ENCODE peak calls at places on chromosomes 4 and X, in ten cellular contexts. One of them, this sample, is unnamed. For H3K27me3, the result is how much of the 10 kb centered on the place peaks cover.

GRCh38 chr4:51858605-51859211 is 15.8 kb downstream of the DCUN1D4 start:
- DNase-seq in bronchial epithelial cell: no peak
- DNase-seq in testis: no peak
- DNase-seq in ovary: no peak
- DNase-seq in CD4-positive, alpha-beta T cell: no peak
- DNase-seq in MM.1S: no peak
- DNase-seq in AG04450: no peak
- DNase-seq in BJ: no peak
- DNase-seq in neural progenitor cell: no peak
- DNase-seq in body of pancreas: no peak
- DNase-seq in this sample: no peak

GRCh38 chr4:69322055-69322454 is 41.8 kb downstream of the UGT2B28 start:
- DNase-seq in ovary: no peak
- DNase-seq in neural progenitor cell: no peak
- DNase-seq in testis: no peak
- DNase-seq in AG04450: no peak
- DNase-seq in BJ: no peak
- DNase-seq in CD4-positive, alpha-beta T cell: no peak
- DNase-seq in body of pancreas: no peak
- DNase-seq in MM.1S: peak
- DNase-seq in bronchial epithelial cell: peak
- DNase-seq in this sample: no peak

GRCh38 chr4:90979551-90979950 is 852.4 kb downstream of the CCSER1 start:
- DNase-seq in body of pancreas: no peak
- DNase-seq in BJ: no peak
- DNase-seq in neural progenitor cell: no peak
- DNase-seq in CD4-positive, alpha-beta T cell: no peak
- DNase-seq in ovary: no peak
- DNase-seq in MM.1S: no peak
- DNase-seq in testis: no peak
- DNase-seq in bronchial epithelial cell: no peak
- DNase-seq in AG04450: no peak
- DNase-seq in this sample: no peak

GRCh38 chrX:53684415-53685192 is 1.9 kb downstream of the HUWE1 start:
- DNase-seq in testis: no peak
- DNase-seq in neural progenitor cell: no peak
- DNase-seq in CD4-positive, alpha-beta T cell: no peak
- DNase-seq in AG04450: no peak
- DNase-seq in body of pancreas: no peak
- DNase-seq in BJ: no peak
- DNase-seq in MM.1S: no peak
- DNase-seq in ovary: no peak
- DNase-seq in bronchial epithelial cell: no peak
- DNase-seq in this sample: peak

GRCh38 chrX:84729809-84730208 is 227.6 kb upstream of the HDX start:
- DNase-seq in testis: peak
- DNase-seq in BJ: no peak
- DNase-seq in neural progenitor cell: peak
- DNase-seq in body of pancreas: peak
- DNase-seq in bronchial epithelial cell: peak
- DNase-seq in MM.1S: peak
- DNase-seq in ovary: no peak
- DNase-seq in AG04450: no peak
- DNase-seq in CD4-positive, alpha-beta T cell: no peak
- DNase-seq in this sample: no peak

GRCh38 chr4:1855334-1856070 is 454 bp downstream of the LETM1 start:
- DNase-seq in body of pancreas: peak
- DNase-seq in AG04450: no peak
- DNase-seq in testis: peak
- DNase-seq in MM.1S: peak
- DNase-seq in ovary: peak
- DNase-seq in neural progenitor cell: peak
- DNase-seq in BJ: no peak
- DNase-seq in CD4-positive, alpha-beta T cell: no peak
- DNase-seq in bronchial epithelial cell: no peak
- DNase-seq in this sample: peak

GRCh38 chr4:113822555-113823290 is 61.2 kb upstream of the CAMK2D start:
- DNase-seq in bronchial epithelial cell: no peak
- DNase-seq in MM.1S: peak
- DNase-seq in AG04450: no peak
- DNase-seq in neural progenitor cell: no peak
- DNase-seq in testis: no peak
- DNase-seq in CD4-positive, alpha-beta T cell: no peak
- DNase-seq in BJ: no peak
- DNase-seq in ovary: no peak
- DNase-seq in body of pancreas: no peak
- DNase-seq in this sample: no peak

GRCh38 chrX:136065044-136065671 is 79.9 kb downstream of the SLC9A6 start:
- DNase-seq in neural progenitor cell: no peak
- DNase-seq in MM.1S: no peak
- DNase-seq in BJ: no peak
- DNase-seq in bronchial epithelial cell: peak
- DNase-seq in ovary: no peak
- DNase-seq in body of pancreas: no peak
- DNase-seq in AG04450: no peak
- DNase-seq in testis: no peak
- DNase-seq in CD4-positive, alpha-beta T cell: no peak
- DNase-seq in this sample: no peak

GRCh38 chr4:67869580-67870190 is 14.1 kb downstream of the TMPRSS11D start:
- DNase-seq in testis: no peak
- DNase-seq in neural progenitor cell: no peak
- DNase-seq in ovary: no peak
- DNase-seq in CD4-positive, alpha-beta T cell: no peak
- DNase-seq in body of pancreas: no peak
- DNase-seq in BJ: no peak
- DNase-seq in AG04450: no peak
- DNase-seq in MM.1S: no peak
- DNase-seq in bronchial epithelial cell: no peak
- DNase-seq in this sample: no peak

GRCh38 chr4:139851133-139851532 is 185.5 kb downstream of the MGST2 start:
- DNase-seq in testis: no peak
- DNase-seq in MM.1S: no peak
- DNase-seq in ovary: no peak
- DNase-seq in BJ: no peak
- DNase-seq in CD4-positive, alpha-beta T cell: no peak
- DNase-seq in bronchial epithelial cell: no peak
- DNase-seq in body of pancreas: no peak
- DNase-seq in AG04450: no peak
- DNase-seq in neural progenitor cell: no peak
- DNase-seq in this sample: no peak

GRCh38 chr4:78774395-78774794 is 1.8 kb upstream of the BMP2K start:
- DNase-seq in MM.1S: peak
- DNase-seq in BJ: no peak
- DNase-seq in body of pancreas: no peak
- DNase-seq in testis: no peak
- DNase-seq in ovary: no peak
- DNase-seq in CD4-positive, alpha-beta T cell: no peak
- DNase-seq in neural progenitor cell: no peak
- DNase-seq in bronchial epithelial cell: no peak
- DNase-seq in AG04450: no peak
- DNase-seq in this sample: no peak

GRCh38 chrX:10819973-10820372 is 199.6 kb upstream of the MID1 start:
- DNase-seq in AG04450: no peak
- DNase-seq in MM.1S: no peak
- DNase-seq in neural progenitor cell: no peak
- DNase-seq in body of pancreas: no peak
- DNase-seq in ovary: no peak
- DNase-seq in testis: no peak
- DNase-seq in BJ: no peak
- DNase-seq in bronchial epithelial cell: no peak
- DNase-seq in CD4-positive, alpha-beta T cell: no peak
- DNase-seq in this sample: no peak

GRCh38 chrX:32041181-32041580 is 969.3 kb upstream of the FTHL17 start:
- DNase-seq in body of pancreas: no peak
- DNase-seq in ovary: no peak
- DNase-seq in CD4-positive, alpha-beta T cell: no peak
- DNase-seq in BJ: no peak
- DNase-seq in AG04450: no peak
- DNase-seq in testis: no peak
- DNase-seq in bronchial epithelial cell: no peak
- DNase-seq in neural progenitor cell: no peak
- DNase-seq in MM.1S: no peak
- DNase-seq in this sample: no peak

GRCh38 chrX:87299563-87300160 is 217.9 kb upstream of the KLHL4 start:
- DNase-seq in CD4-positive, alpha-beta T cell: no peak
- DNase-seq in ovary: no peak
- DNase-seq in bronchial epithelial cell: peak
- DNase-seq in testis: no peak
- DNase-seq in body of pancreas: no peak
- DNase-seq in AG04450: no peak
- DNase-seq in MM.1S: peak
- DNase-seq in neural progenitor cell: peak
- DNase-seq in BJ: no peak
- DNase-seq in this sample: no peak
- TF ChIP-seq CTCF in CD4-positive, alpha-beta T cell: no peak
- TF ChIP-seq CTCF in ovary: no peak
- TF ChIP-seq CTCF in bronchial epithelial cell: no peak
- TF ChIP-seq CTCF in testis: peak
- TF ChIP-seq CTCF in body of pancreas: peak
- TF ChIP-seq CTCF in AG04450: peak
- TF ChIP-seq CTCF in MM.1S: peak
- TF ChIP-seq CTCF in neural progenitor cell: peak
- TF ChIP-seq CTCF in BJ: peak
- TF ChIP-seq CTCF in this sample: peak

GRCh38 chrX:25013593-25014365 is 2.0 kb downstream of the ARX start:
- DNase-seq in neural progenitor cell: peak
- DNase-seq in ovary: no peak
- DNase-seq in bronchial epithelial cell: no peak
- DNase-seq in testis: no peak
- DNase-seq in MM.1S: peak
- DNase-seq in body of pancreas: no peak
- DNase-seq in CD4-positive, alpha-beta T cell: no peak
- DNase-seq in AG04450: no peak
- DNase-seq in BJ: no peak
- DNase-seq in this sample: no peak

GRCh38 chrX:25011589-25012432 is 4.0 kb downstream of the ARX start:
- DNase-seq in neural progenitor cell: peak
- DNase-seq in ovary: peak
- DNase-seq in bronchial epithelial cell: no peak
- DNase-seq in body of pancreas: no peak
- DNase-seq in testis: no peak
- DNase-seq in CD4-positive, alpha-beta T cell: no peak
- DNase-seq in BJ: no peak
- DNase-seq in AG04450: no peak
- DNase-seq in MM.1S: no peak
- DNase-seq in this sample: no peak

GRCh38 chrX:25012433-25012735 is 3.4 kb downstream of the ARX start:
- DNase-seq in BJ: no peak
- DNase-seq in neural progenitor cell: peak
- DNase-seq in bronchial epithelial cell: no peak
- DNase-seq in AG04450: no peak
- DNase-seq in testis: no peak
- DNase-seq in MM.1S: peak
- DNase-seq in CD4-positive, alpha-beta T cell: no peak
- DNase-seq in ovary: no peak
- DNase-seq in body of pancreas: no peak
- DNase-seq in this sample: no peak

GRCh38 chrX:25014366-25014838 is 1.4 kb downstream of the ARX start:
- DNase-seq in CD4-positive, alpha-beta T cell: no peak
- DNase-seq in ovary: no peak
- DNase-seq in MM.1S: no peak
- DNase-seq in testis: no peak
- DNase-seq in body of pancreas: no peak
- DNase-seq in neural progenitor cell: peak
- DNase-seq in BJ: no peak
- DNase-seq in bronchial epithelial cell: no peak
- DNase-seq in AG04450: no peak
- DNase-seq in this sample: no peak

GRCh38 chrX:25012793-25013592 is 2.8 kb downstream of the ARX start:
- DNase-seq in bronchial epithelial cell: no peak
- DNase-seq in CD4-positive, alpha-beta T cell: no peak
- DNase-seq in ovary: no peak
- DNase-seq in AG04450: no peak
- DNase-seq in testis: no peak
- DNase-seq in body of pancreas: no peak
- DNase-seq in neural progenitor cell: peak
- DNase-seq in BJ: no peak
- DNase-seq in MM.1S: no peak
- DNase-seq in this sample: no peak
- H3K27me3 ChIP-seq in bronchial epithelial cell: under half
- H3K27me3 ChIP-seq in CD4-positive, alpha-beta T cell: half or more
- H3K27me3 ChIP-seq in ovary: under half
- H3K27me3 ChIP-seq in AG04450: half or more
- H3K27me3 ChIP-seq in testis: under half
- H3K27me3 ChIP-seq in body of pancreas: under half
- H3K27me3 ChIP-seq in neural progenitor cell: half or more
- H3K27me3 ChIP-seq in BJ: under half
- H3K27me3 ChIP-seq in MM.1S: under half
- H3K27me3 ChIP-seq in this sample: under half

DNA sequence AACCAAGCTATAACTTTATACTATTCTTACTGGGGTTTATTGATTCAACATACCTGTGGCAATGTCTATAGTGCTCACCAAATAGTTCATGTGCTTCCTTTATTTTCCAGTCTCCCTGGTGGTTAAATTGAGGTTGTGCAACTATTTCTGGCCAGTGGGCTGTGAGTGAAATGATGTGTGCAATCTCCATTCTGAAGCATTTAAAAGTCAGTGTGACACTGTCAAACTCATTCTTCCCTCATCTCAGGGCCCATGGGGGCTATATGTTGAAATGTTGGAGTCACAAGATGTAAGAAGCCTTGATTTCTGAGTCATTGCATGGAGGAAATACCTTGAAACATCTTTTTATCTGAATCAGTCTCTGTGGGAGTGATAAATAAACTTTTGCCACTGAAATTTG is 414.3 kb upstream of the RPS6KA3 start:
- DNase-seq in CD4-positive, alpha-beta T cell: no peak
- DNase-seq in BJ: no peak
- DNase-seq in MM.1S: no peak
- DNase-seq in bronchial epithelial cell: peak
- DNase-seq in AG04450: no peak
- DNase-seq in neural progenitor cell: no peak
- DNase-seq in ovary: no peak
- DNase-seq in testis: no peak
- DNase-seq in body of pancreas: no peak
- DNase-seq in this sample: no peak
- TF ChIP-seq CTCF in CD4-positive, alpha-beta T cell: no peak
- TF ChIP-seq CTCF in BJ: no peak
- TF ChIP-seq CTCF in MM.1S: no peak
- TF ChIP-seq CTCF in bronchial epithelial cell: no peak
- TF ChIP-seq CTCF in AG04450: no peak
- TF ChIP-seq CTCF in neural progenitor cell: peak
- TF ChIP-seq CTCF in ovary: no peak
- TF ChIP-seq CTCF in testis: no peak
- TF ChIP-seq CTCF in body of pancreas: no peak
- TF ChIP-seq CTCF in this sample: no peak

GRCh38 chr4:41873380-41874295 is 61.6 kb upstream of the TMEM33 start:
- DNase-seq in CD4-positive, alpha-beta T cell: no peak
- DNase-seq in ovary: no peak
- DNase-seq in BJ: no peak
- DNase-seq in MM.1S: no peak
- DNase-seq in body of pancreas: no peak
- DNase-seq in neural progenitor cell: peak
- DNase-seq in testis: no peak
- DNase-seq in bronchial epithelial cell: no peak
- DNase-seq in AG04450: no peak
- DNase-seq in this sample: no peak
- H3K27me3 ChIP-seq in CD4-positive, alpha-beta T cell: half or more
- H3K27me3 ChIP-seq in ovary: under half
- H3K27me3 ChIP-seq in BJ: under half
- H3K27me3 ChIP-seq in MM.1S: under half
- H3K27me3 ChIP-seq in body of pancreas: under half
- H3K27me3 ChIP-seq in neural progenitor cell: half or more
- H3K27me3 ChIP-seq in testis: under half
- H3K27me3 ChIP-seq in bronchial epithelial cell: under half
- H3K27me3 ChIP-seq in AG04450: half or more
- H3K27me3 ChIP-seq in this sample: under half